ENCODE peak calls at places on chromosome 1, in seven cellular contexts. P is hepatocyte, S is OCI-LY7, F is K562, X is left ventricle myocardium inferior, O is esophagus squamous epithelium, V is uterus. Q is an unnamed sample.

GRCh38 chr1:110138956-110139355 is 11.3 kb upstream of the SLC6A17 start:
- DNase-seq in S (no peak), P (no peak), X (no peak), V (no peak), F (no peak), O (no peak), Q (no peak)

GRCh38 chr1:2543543-2544092 is 12.6 kb upstream of the TNFRSF14 start:
- DNase-seq in F (no peak), V (no peak), X (no peak), P (peak; percentile 42), S (no peak), O (no peak), Q (peak; percentile 84)

GRCh38 chr1:225772323-225772768 is 5.3 kb upstream of the SRP9 start:
- DNase-seq in X (peak; percentile 76), F (peak; percentile 78), S (peak; percentile 75), P (peak; percentile 94), V (peak; percentile 83), O (no peak), Q (peak; percentile 79)

GRCh38 chr1:26478988-26479387 is 6.7 kb downstream of the HMGN2 start:
- DNase-seq in X (no peak), S (no peak), V (no peak), F (no peak), P (no peak), O (no peak), Q (no peak)

GRCh38 chr1:206890690-206891089 is 6.6 kb upstream of the IL24 start:
- DNase-seq in S (no peak), P (no peak), F (no peak), O (no peak), V (no peak), X (no peak), Q (no peak)

GRCh38 chr1:40042337-40042736 is 1.8 kb downstream of the CAP1 start:
- DNase-seq in O (no peak), P (no peak), F (no peak), S (no peak), X (no peak), V (no peak), Q (no peak)

GRCh38 chr1:229882621-229883020 is 184.4 kb upstream of the GALNT2 start:
- DNase-seq in S (no peak), O (no peak), V (no peak), X (no peak), P (no peak), F (no peak), Q (no peak)

GRCh38 chr1:1206376-1207253 is at the start of gene TNFRSF18:
- DNase-seq in P (no peak), X (peak; percentile 9), V (no peak), O (no peak), F (no peak), S (no peak), Q (peak; percentile 50)

GRCh38 chr1:226748306-226748705 is 9.2 kb upstream of the ITPKB start:
- DNase-seq in F (no peak), V (no peak), O (no peak), P (no peak), S (no peak), X (no peak), Q (no peak)

GRCh38 chr1:230964896-230965295 is 13.8 kb downstream of the TTC13 start:
- DNase-seq in V (no peak), O (no peak), P (no peak), S (no peak), X (no peak), F (no peak), Q (no peak)

GRCh38 chr1:238710697-238711096 is 675.7 kb upstream of the CHRM3 start:
- DNase-seq in O (no peak), S (no peak), F (no peak), X (no peak), P (no peak), V (no peak), Q (no peak)

GRCh38 chr1:92653605-92654381 is 131.1 kb downstream of the EVI5 start:
- DNase-seq in S (no peak), X (no peak), P (no peak), V (no peak), O (no peak), F (peak; percentile 34), Q (no peak)
- TF ChIP-seq CTCF in S (no peak), X (no peak), P (no peak), V (no peak), O (no peak), F (no peak), Q (no peak)

GRCh38 chr1:115649964-115650363 is 8.2 kb downstream of the VANGL1 start:
- DNase-seq in X (no peak), P (no peak), V (no peak), S (no peak), F (no peak), O (no peak), Q (no peak)

GRCh38 chr1:115650961-115651360 is 9.2 kb downstream of the VANGL1 start:
- DNase-seq in P (no peak), X (no peak), S (no peak), O (no peak), V (no peak), F (peak; percentile 33), Q (no peak)

GRCh38 chr1:115647919-115648597 is 6.3 kb downstream of the VANGL1 start:
- DNase-seq in P (no peak), X (no peak), V (no peak), S (no peak), F (no peak), O (no peak), Q (no peak)

GRCh38 chr1:115647507-115647906 is 5.7 kb downstream of the VANGL1 start:
- DNase-seq in P (no peak), V (no peak), S (no peak), O (no peak), F (peak; percentile 49), X (no peak), Q (no peak)

DNA sequence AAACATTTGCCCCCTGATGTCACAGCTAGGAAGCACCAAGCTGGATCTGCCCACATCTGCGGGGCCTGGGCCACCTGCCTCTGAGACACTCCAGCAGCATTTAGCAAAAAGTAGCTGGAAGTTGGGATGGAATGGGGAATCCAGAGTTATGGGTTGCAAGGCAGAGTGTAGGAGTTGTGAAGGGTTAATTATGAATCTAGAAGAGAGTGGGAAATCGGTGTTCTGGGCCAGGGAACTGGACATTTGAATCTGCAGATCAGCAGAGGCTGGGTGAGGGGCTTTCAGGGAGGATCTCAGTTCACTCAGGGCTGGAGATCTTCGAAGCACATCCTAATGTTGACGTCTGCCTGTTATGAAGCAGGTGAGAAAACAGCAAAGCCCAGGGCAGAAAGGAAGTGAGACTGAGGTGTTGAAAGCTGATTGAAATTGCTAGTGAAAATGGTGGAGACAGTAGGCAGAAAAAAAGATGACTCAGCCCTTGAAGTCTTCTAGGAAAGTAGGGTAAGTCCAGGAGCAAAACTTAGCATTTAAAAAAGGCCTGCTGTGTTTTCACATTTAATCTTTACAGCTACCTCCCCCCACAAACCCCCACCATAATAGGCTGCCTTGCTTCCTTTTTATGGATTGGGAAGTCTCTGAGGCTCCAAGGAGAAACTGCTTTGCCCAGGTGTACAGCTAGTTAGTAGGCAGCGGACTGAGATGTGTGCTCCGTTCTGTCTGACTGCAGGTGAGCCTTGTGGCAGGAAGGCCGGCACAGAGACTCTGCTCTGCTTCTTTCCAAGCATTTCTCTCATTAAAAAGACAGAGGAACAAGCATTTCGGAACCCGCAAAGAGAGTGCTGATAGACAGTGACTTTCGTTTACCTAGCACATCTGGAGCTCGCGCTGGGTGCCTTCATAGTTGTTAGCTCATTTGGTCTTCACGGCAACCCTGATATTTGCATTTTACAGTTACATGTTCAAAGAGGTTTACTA is 7.2 kb downstream of the VANGL1 start:
- DNase-seq in F (peak; percentile 39), O (no peak), X (no peak), P (peak; percentile 26), S (no peak), V (no peak), Q (no peak)
- H3K27ac ChIP-seq in F (peak overlapping the region; percentile 80), O (no peak overlapping the region), X (no peak overlapping the region), P (peak overlapping the region; percentile 41), S (no peak overlapping the region), V (no peak overlapping the region), Q (no peak overlapping the region)

GRCh38 chr1:232610187-232610901 is 19.6 kb downstream of the SIPA1L2 start:
- DNase-seq in S (no peak), V (no peak), X (no peak), O (no peak), F (no peak), P (no peak), Q (no peak)
- H3K36me3 ChIP-seq in S (no peaks in the 10 kb centered on the region), V (no peaks in the 10 kb centered on the region), X (no peaks in the 10 kb centered on the region), O (no peaks in the 10 kb centered on the region), F (no peaks in the 10 kb centered on the region), P (no peaks in the 10 kb centered on the region), Q (no peaks in the 10 kb centered on the region)

GRCh38 chr1:156308078-156308477 is 9.0 kb upstream of the VHLL start:
- DNase-seq in O (no peak), P (no peak), S (no peak), X (no peak), V (no peak), F (peak; percentile 38), Q (no peak)

GRCh38 chr1:156298852-156299357 is at the start of gene VHLL:
- DNase-seq in O (no peak), X (no peak), F (no peak), V (no peak), S (no peak), P (no peak), Q (no peak)

GRCh38 chr1:156303241-156303640 is 4.1 kb upstream of the VHLL start:
- DNase-seq in F (no peak), V (no peak), S (no peak), X (no peak), O (no peak), P (no peak), Q (no peak)
- TF ChIP-seq CTCF in F (no peak), V (no peak), S (no peak), X (no peak), O (no peak), P (no peak), Q (no peak)

GRCh38 chr1:242004751-242005495 is 6.0 kb upstream of the MAP1LC3C start:
- DNase-seq in O (no peak), F (no peak), S (no peak), V (no peak), X (no peak), P (no peak), Q (no peak)

GRCh38 chr1:242002528-242002927 is 3.6 kb upstream of the MAP1LC3C start:
- DNase-seq in S (no peak), P (no peak), V (no peak), F (no peak), X (no peak), O (no peak), Q (no peak)

GRCh38 chr1:242002072-242002471 is 3.2 kb upstream of the MAP1LC3C start:
- DNase-seq in V (no peak), O (no peak), F (no peak), S (no peak), P (no peak), X (no peak), Q (no peak)

GRCh38 chr1:242008788-242009500 is 10.0 kb upstream of the MAP1LC3C start:
- DNase-seq in F (no peak), V (peak; percentile 40), S (no peak), P (no peak), O (no peak), X (no peak), Q (no peak)

GRCh38 chr1:242005866-242006565 is 7.1 kb upstream of the MAP1LC3C start:
- DNase-seq in F (no peak), S (no peak), V (no peak), O (no peak), X (no peak), P (no peak), Q (no peak)
- H3K27ac ChIP-seq in F (no peak overlapping the region), S (no peak overlapping the region), V (no peak overlapping the region), O (no peak overlapping the region), X (no peak overlapping the region), P (no peak overlapping the region), Q (no peak overlapping the region)